ENCODE peak calls at places on chromosomes 13 and 19, in five cellular contexts. F is breast epithelium, E is GM23338, S is HCT116, B is prostate gland. I is an unnamed sample.

GRCh38 chr13:24911135-24911524 is 147.2 kb downstream of the RNF17 start:
- DNase-seq in S (no peak), E (no peak), B (no peak), F (no peak), I (no peak)

GRCh38 chr19:44939668-44940067 is 2.4 kb upstream of the APOC4 start:
- DNase-seq in S (no peak), F (no peak), E (no peak), B (no peak), I (no peak)

GRCh38 chr19:50663280-50663790 is 14.1 kb downstream of the C19orf81 start:
- DNase-seq in S (no peak), F (no peak), B (no peak), E (no peak), I (no peak)

GRCh38 chr13:34867590-34867989 is 74.5 kb upstream of the NBEA start:
- DNase-seq in E (no peak), S (no peak), F (no peak), B (no peak), I (no peak)

GRCh38 chr19:44925114-44925891 is 10.9 kb downstream of the APOC1 start:
- DNase-seq in B (no peak), S (no peak), E (no peak), F (no peak), I (no peak)

GRCh38 chr13:48853381-48854102 is 122.2 kb upstream of the FNDC3A start:
- DNase-seq in B (no peak), S (no peak), F (no peak), E (no peak), I (peak)

GRCh38 chr13:74974234-74974879 is 507.6 kb downstream of the TBC1D4 start:
- DNase-seq in E (no peak), F (no peak), B (no peak), S (no peak), I (no peak)

GRCh38 chr13:94251801-94252200 is 227.7 kb downstream of the DCT start:
- DNase-seq in E (no peak), B (no peak), F (no peak), S (no peak), I (no peak)

GRCh38 chr13:75798353-75799245 is 162.5 kb downstream of the LMO7 start:
- DNase-seq in B (no peak), E (no peak), S (peak), F (no peak), I (no peak)

GRCh38 chr19:9869008-9869617 is 34.0 kb downstream of the PIN1 start:
- DNase-seq in B (no peak), S (no peak), F (no peak), E (no peak), I (no peak)

GRCh38 chr19:17079710-17080440 is 4.3 kb downstream of the MYO9B start:
- DNase-seq in B (peak), F (peak), S (peak), E (no peak), I (peak)

GRCh38 chr19:313169-313987 is 22.2 kb upstream of the PLPP2 start:
- DNase-seq in E (no peak), B (no peak), S (no peak), F (no peak), I (no peak)

GRCh38 chr19:16076154-16076957 is at the start of gene TPM4:
- DNase-seq in S (peak), E (peak), F (peak), B (peak), I (peak)

GRCh38 chr19:3809881-3810707 is 23.9 kb upstream of the MATK start:
- DNase-seq in F (no peak), E (no peak), S (no peak), B (no peak), I (no peak)

GRCh38 chr19:47414469-47414868 is 4.9 kb downstream of the MEIS3 start:
- DNase-seq in F (no peak), S (no peak), B (no peak), E (peak), I (no peak)

GRCh38 chr13:93559718-93560117 is 333.1 kb downstream of the GPC6 start:
- DNase-seq in S (no peak), B (no peak), E (no peak), F (no peak), I (no peak)

GRCh38 chr13:99357920-99358319 is 50.7 kb upstream of the GPR183 start:
- DNase-seq in B (no peak), F (no peak), S (no peak), E (no peak), I (no peak)

GRCh38 chr19:48333467-48334384 is 8.4 kb downstream of the EMP3 start:
- DNase-seq in B (peak), S (peak), E (peak), F (peak), I (peak)

GRCh38 chr13:21749410-21749809 is 78.5 kb downstream of the FGF9 start:
- DNase-seq in B (no peak), F (no peak), S (no peak), E (no peak), I (no peak)

GRCh38 chr13:111047326-111047725 is 67.8 kb upstream of the ARHGEF7 start:
- DNase-seq in E (no peak), B (no peak), S (no peak), F (no peak), I (peak)

GRCh38 chr13:101520672-101521071 is 68.2 kb downstream of the ITGBL1 start:
- DNase-seq in F (no peak), B (no peak), E (no peak), S (no peak), I (no peak)

GRCh38 chr13:56561327-56561726 is 579.4 kb upstream of the PRR20A start:
- DNase-seq in B (no peak), E (peak), F (no peak), S (no peak), I (no peak)

GRCh38 chr13:50757021-50757420 is 86.5 kb downstream of the DLEU7 start:
- DNase-seq in F (no peak), E (no peak), S (no peak), B (no peak), I (no peak)

GRCh38 chr13:114099191-114099590 is 33.2 kb downstream of the RASA3 start:
- DNase-seq in S (peak), E (no peak), F (peak), B (peak), I (peak)

GRCh38 chr19:30668521-30669155 is 296.5 kb downstream of the ZNF536 start:
- DNase-seq in S (no peak), F (no peak), B (no peak), E (no peak), I (no peak)

GRCh38 chr19:10503002-10503789 is at the start of gene KEAP1:
- DNase-seq in F (no peak), B (no peak), S (no peak), E (peak), I (no peak)

GRCh38 chr13:71290963-71291937 is 575.8 kb downstream of the DACH1 start:
- DNase-seq in E (no peak), S (no peak), B (no peak), F (no peak), I (no peak)

GRCh38 chr13:97905517-97905916 is 48.0 kb upstream of the IPO5 start:
- DNase-seq in B (no peak), S (no peak), E (no peak), F (no peak), I (no peak)

DNA sequence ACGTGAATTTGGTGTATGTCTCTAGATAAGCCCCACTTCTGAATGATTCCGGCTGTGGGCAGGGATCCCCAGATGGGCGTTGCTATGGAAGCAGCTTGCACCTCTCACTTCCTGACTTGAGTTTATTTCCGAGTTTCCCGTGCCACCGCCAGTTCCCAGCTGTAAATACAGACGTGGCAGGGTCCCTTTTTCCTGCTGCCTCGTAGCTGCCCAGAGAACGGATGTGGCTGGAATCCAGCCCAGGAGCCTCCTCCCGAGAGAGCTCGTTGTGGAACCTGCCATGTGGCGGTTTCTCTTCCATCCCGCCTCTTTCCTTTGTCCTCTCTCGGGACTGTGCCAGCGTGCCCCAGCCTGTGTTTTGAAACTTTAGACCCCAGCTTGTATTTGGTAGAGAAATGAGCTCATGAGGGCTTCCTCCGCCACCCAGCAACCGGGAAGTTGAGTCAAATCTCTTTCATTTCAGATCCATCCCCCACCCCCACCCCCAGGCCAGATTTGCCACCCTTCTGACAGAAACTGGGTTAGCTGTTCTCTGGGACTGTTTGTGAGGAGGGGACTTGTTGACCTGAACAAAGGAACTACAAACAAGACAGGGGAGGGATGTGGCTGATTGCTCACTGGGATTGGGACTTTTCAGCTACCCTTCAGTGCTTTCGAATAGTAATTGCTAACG is 96.6 kb downstream of the SIPA1L3 start:
- DNase-seq in F (peak), E (peak), B (peak), S (no peak), I (no peak)
- TF ChIP-seq POLR2AphosphoS5 in F (peak), E (peak), B (peak), S (peak), I (peak)

DNA sequence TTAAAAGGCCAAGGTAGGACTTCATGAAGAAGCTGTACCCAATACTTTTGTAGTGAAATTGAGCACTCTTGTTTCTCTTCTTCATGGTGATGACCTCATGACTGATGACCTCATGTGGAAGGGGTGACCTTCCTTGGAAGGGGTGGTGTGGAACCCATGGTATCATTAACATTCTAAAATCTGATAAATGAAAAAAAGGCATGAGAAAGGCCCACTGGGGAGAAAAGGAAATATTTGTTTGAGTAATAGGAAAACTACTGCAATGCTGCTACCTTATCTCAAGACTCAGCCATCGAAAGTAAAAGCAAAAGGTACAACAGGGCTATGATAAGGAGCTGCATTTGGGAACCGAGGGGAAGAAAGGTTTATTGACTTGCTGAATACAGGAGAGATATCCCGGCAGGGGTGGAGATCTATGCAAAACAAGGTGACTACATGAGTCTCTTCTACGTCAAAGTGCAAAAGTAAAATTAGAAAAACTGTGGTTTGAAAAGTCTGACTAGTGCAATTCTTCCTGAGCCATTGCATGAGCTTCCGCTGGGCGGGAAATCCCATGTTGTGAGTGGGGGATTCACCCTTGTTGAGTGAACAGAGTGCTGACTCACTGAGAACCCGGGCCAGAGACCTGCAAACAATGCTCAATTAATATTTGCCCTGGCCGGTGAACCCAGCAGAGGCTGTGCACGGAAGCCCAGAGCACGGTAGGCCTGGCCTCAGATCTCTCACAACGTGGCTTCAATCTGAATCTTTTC is 138.9 kb upstream of the RFC3 start:
- DNase-seq in B (no peak), E (peak), F (peak), S (no peak), I (no peak)
- TF ChIP-seq POLR2AphosphoS5 in B (no peak), E (no peak), F (no peak), S (no peak), I (peak)

GRCh38 chr19:41299755-41300089 is 10.2 kb upstream of the CCDC97 start:
- DNase-seq in S (no peak), E (no peak), F (no peak), B (no peak), I (no peak)
- TF ChIP-seq POLR2AphosphoS5 in S (no peak), E (no peak), F (no peak), B (no peak), I (peak)

DNA sequence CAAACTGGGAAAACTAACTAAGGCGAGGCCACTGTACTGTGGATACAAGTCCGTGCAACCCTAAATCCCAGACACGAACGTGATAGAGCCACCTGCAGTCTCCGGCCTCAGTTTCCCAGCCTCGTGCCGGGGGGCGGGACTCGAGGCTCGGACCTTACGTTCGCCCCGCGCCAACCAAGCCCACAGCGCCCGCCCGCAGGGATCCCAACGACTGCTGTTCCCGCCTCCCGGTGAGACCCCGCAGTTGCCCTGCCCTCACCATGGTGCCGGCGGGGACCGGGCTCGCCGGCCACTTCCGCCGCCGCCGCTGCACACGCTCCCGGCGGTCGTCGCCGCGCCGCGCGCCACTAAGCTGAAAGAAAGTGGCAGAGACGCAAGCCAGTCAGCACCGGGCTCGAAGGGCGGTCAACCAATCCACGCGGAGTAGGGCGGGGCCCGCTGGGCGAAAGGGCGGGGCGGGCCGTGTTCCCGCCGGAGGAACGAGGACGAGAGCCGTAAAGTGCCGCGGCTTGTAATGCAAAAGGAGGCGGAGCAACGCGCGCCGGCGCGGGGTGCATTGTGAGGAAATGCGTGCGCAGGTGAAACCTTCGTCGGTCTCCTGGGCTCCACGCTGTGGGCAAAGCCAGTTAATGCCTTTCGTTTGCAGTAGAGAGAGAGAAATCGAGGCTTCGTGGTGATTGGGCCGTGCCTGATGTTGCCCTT is at the start of gene LSM4:
- DNase-seq in E (peak), S (peak), F (peak), B (peak), I (peak)
- TF ChIP-seq POLR2AphosphoS5 in E (peak), S (peak), F (no peak), B (peak), I (peak)

DNA sequence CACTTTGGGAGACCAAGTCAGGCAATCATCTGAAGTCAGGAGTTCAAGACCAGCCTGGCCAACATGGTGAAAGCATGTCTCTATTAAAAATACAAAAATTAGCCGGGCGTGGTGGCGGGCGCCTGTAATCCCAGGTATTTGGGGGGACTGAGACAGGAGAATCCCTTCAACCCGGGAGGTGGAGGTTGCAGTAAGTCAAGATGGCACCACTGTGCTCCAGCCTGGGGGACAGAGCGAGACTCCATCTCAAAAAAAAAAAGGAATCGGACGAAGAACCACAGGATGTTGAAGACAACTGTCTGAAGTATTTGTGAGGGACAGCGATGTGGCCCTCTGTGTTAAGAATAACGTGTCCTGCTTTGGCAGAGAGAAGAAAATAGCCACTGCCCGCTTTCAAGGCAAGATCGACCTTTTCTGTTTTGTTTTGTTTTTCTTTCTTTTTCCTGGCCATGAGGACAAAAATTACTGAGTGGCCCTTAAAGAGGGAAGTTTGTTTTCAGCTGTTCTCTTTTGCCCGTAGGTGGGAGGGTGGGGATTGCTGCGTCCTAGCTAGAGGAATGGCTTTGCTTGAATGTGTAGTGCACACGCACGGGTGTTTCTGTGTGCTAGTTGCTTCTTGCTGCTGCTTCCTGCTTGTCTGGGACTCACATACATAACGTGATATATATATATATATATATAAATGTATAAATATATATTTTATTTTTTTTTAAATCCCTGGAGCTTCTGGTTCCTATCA is 6.2 kb upstream of the PRKCG start:
- DNase-seq in F (no peak), E (no peak), S (no peak), B (no peak), I (no peak)
- TF ChIP-seq POLR2AphosphoS5 in F (no peak), E (no peak), S (no peak), B (no peak), I (no peak)

GRCh38 chr19:41563847-41564514 is 12.0 kb upstream of the CEACAM21 start:
- DNase-seq in F (no peak), E (peak), S (no peak), B (no peak), I (no peak)

GRCh38 chr19:41569481-41570150 is 6.3 kb upstream of the CEACAM21 start:
- DNase-seq in S (no peak), F (no peak), B (no peak), E (peak), I (no peak)

GRCh38 chr19:41570179-41570578 is 5.8 kb upstream of the CEACAM21 start:
- DNase-seq in E (peak), B (no peak), S (no peak), F (no peak), I (no peak)

GRCh38 chr19:41565384-41565730 is 10.6 kb upstream of the CEACAM21 start:
- DNase-seq in S (no peak), B (no peak), F (no peak), E (no peak), I (no peak)

GRCh38 chr19:41564515-41565383 is 11.2 kb upstream of the CEACAM21 start:
- DNase-seq in E (peak), S (no peak), B (peak), F (no peak), I (no peak)
- TF ChIP-seq POLR2AphosphoS5 in E (no peak), S (no peak), B (no peak), F (no peak), I (no peak)

DNA sequence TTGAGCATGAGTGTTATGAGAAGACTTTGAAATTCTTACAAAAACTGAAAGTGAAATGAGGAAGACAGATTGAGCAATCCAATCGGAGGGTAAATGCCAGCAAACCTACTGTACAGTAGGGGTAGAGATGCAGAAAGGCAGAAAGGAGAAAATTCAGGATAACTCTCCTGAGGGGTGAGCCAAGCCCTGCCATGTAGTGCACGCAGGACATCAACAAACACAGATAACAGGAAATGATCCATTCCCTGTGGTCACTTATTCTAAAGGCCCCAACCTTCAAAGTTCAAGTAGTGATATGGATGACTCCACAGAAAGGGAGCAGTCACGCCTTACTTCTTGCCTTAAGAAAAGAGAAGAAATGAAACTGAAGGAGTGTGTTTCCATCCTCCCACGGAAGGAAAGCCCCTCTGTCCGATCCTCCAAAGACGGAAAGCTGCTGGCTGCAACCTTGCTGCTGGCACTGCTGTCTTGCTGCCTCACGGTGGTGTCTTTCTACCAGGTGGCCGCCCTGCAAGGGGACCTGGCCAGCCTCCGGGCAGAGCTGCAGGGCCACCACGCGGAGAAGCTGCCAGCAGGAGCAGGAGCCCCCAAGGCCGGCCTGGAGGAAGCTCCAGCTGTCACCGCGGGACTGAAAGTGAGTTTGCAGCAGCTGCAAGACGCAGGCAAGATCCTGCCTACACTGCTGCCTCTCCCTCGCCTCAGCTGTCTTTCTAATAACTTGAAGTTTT is at the start of gene TNFSF13B:
- DNase-seq in S (no peak), E (peak), F (no peak), B (no peak), I (no peak)
- TF ChIP-seq POLR2AphosphoS5 in S (no peak), E (no peak), F (no peak), B (no peak), I (no peak)

GRCh38 chr13:44396963-44397580 is 23.4 kb downstream of the SERP2 start:
- DNase-seq in F (no peak), B (no peak), E (no peak), S (no peak), I (no peak)
- TF ChIP-seq POLR2AphosphoS5 in F (peak), B (no peak), E (no peak), S (no peak), I (no peak)

DNA sequence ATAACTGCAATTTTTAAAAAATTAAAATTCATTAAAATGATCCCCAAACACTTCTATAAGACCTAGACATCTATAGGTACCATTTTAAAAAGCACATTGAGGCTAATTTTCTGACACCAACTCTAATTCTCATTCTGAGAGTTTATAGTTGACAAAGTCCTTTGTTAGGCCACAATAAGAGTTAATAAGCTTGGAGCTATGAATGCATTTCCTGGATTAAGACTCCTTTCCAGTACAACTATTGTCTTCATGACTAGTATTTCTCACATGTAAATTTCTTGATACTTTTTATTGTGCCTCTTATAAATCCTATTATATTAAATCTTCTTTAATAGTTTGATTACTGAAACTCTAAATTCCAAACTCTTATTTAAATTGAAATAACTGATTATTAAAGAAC is 340.8 kb downstream of the KLF12 start:
- DNase-seq in F (no peak), S (no peak), E (no peak), B (no peak), I (no peak)
- TF ChIP-seq POLR2AphosphoS5 in F (no peak), S (no peak), E (no peak), B (no peak), I (no peak)

I was measured in esophagus muscularis mucosa.